ENCODE peak calls at places on chromosomes 12 and 14, in six cellular contexts. One of them, this sample, is unnamed.
A peak's percentile ranks its signal among the peaks of the same experiment; 100 is the strongest.

GRCh38 chr14:79062226-79062625 is 892.1 kb downstream of the NRXN3 start:
- DNase-seq in neural progenitor cell: peak; percentile 13
- DNase-seq in PC-9: no peak
- DNase-seq in DND-41: no peak
- DNase-seq in H9: no peak
- DNase-seq in HCT116: no peak
- DNase-seq in this sample: no peak

GRCh38 chr14:31277085-31277484 is 69.5 kb upstream of the HECTD1 start:
- DNase-seq in neural progenitor cell: no peak
- DNase-seq in PC-9: no peak
- DNase-seq in DND-41: no peak
- DNase-seq in H9: no peak
- DNase-seq in HCT116: no peak
- DNase-seq in this sample: no peak

GRCh38 chr12:132161796-132162507 is 17.7 kb downstream of the NOC4L start:
- DNase-seq in neural progenitor cell: no peak
- DNase-seq in PC-9: no peak
- DNase-seq in DND-41: no peak
- DNase-seq in H9: no peak
- DNase-seq in HCT116: no peak
- DNase-seq in this sample: no peak

GRCh38 chr14:100790785-100791667 is 34.9 kb upstream of the MEG3 start:
- DNase-seq in neural progenitor cell: no peak
- DNase-seq in PC-9: no peak
- DNase-seq in DND-41: no peak
- DNase-seq in H9: no peak
- DNase-seq in HCT116: no peak
- DNase-seq in this sample: no peak

GRCh38 chr14:91614187-91614586 is 104.1 kb upstream of the PPP4R3A start:
- DNase-seq in neural progenitor cell: no peak
- DNase-seq in PC-9: no peak
- DNase-seq in DND-41: no peak
- DNase-seq in H9: no peak
- DNase-seq in HCT116: no peak
- DNase-seq in this sample: no peak

GRCh38 chr12:62516932-62517331 is 50.3 kb downstream of the MON2 start:
- DNase-seq in neural progenitor cell: no peak
- DNase-seq in PC-9: no peak
- DNase-seq in DND-41: no peak
- DNase-seq in H9: no peak
- DNase-seq in HCT116: no peak
- DNase-seq in this sample: no peak

GRCh38 chr14:95313246-95313645 is 6.5 kb downstream of the CLMN start:
- DNase-seq in neural progenitor cell: no peak
- DNase-seq in PC-9: no peak
- DNase-seq in DND-41: no peak
- DNase-seq in H9: no peak
- DNase-seq in HCT116: no peak
- DNase-seq in this sample: no peak

GRCh38 chr14:67186789-67187188 is 2.5 kb upstream of the GARIN2 start:
- DNase-seq in neural progenitor cell: no peak
- DNase-seq in PC-9: peak; percentile 13
- DNase-seq in DND-41: peak; percentile 67
- DNase-seq in H9: no peak
- DNase-seq in HCT116: peak; percentile 6
- DNase-seq in this sample: no peak

GRCh38 chr12:94458882-94459772 is 540 bp downstream of the CEP83 start:
- DNase-seq in neural progenitor cell: no peak
- DNase-seq in PC-9: no peak
- DNase-seq in DND-41: no peak
- DNase-seq in H9: no peak
- DNase-seq in HCT116: peak; percentile 24
- DNase-seq in this sample: peak; percentile 40

GRCh38 chr12:114439833-114440449 is 34.0 kb upstream of the TBX5 start:
- DNase-seq in neural progenitor cell: peak; percentile 68
- DNase-seq in PC-9: no peak
- DNase-seq in DND-41: no peak
- DNase-seq in H9: no peak
- DNase-seq in HCT116: no peak
- DNase-seq in this sample: peak; percentile 51

GRCh38 chr12:116434155-116435065 is 124.8 kb upstream of the MAP1LC3B2 start:
- DNase-seq in neural progenitor cell: peak; percentile 77
- DNase-seq in PC-9: peak; percentile 94
- DNase-seq in DND-41: no peak
- DNase-seq in H9: peak; percentile 89
- DNase-seq in HCT116: peak; percentile 91
- DNase-seq in this sample: peak; percentile 80

GRCh38 chr12:85617307-85618091 is 218.7 kb downstream of the RASSF9 start:
- DNase-seq in neural progenitor cell: no peak
- DNase-seq in PC-9: no peak
- DNase-seq in DND-41: no peak
- DNase-seq in H9: no peak
- DNase-seq in HCT116: no peak
- DNase-seq in this sample: no peak

GRCh38 chr12:105916698-105917059 is 222.1 kb downstream of the NUAK1 start:
- DNase-seq in neural progenitor cell: no peak
- DNase-seq in PC-9: no peak
- DNase-seq in DND-41: no peak
- DNase-seq in H9: no peak
- DNase-seq in HCT116: no peak
- DNase-seq in this sample: no peak

GRCh38 chr14:51428981-51429380 is 188.9 kb downstream of the TMX1 start:
- DNase-seq in neural progenitor cell: no peak
- DNase-seq in PC-9: no peak
- DNase-seq in DND-41: no peak
- DNase-seq in H9: no peak
- DNase-seq in HCT116: no peak
- DNase-seq in this sample: no peak

GRCh38 chr12:122819209-122819805 is 15.9 kb upstream of the HIP1R start:
- DNase-seq in neural progenitor cell: no peak
- DNase-seq in PC-9: no peak
- DNase-seq in DND-41: no peak
- DNase-seq in H9: no peak
- DNase-seq in HCT116: no peak
- DNase-seq in this sample: no peak

GRCh38 chr12:11881835-11882234 is 188.9 kb upstream of the BCL2L14 start:
- DNase-seq in neural progenitor cell: no peak
- DNase-seq in PC-9: no peak
- DNase-seq in DND-41: no peak
- DNase-seq in H9: no peak
- DNase-seq in HCT116: no peak
- DNase-seq in this sample: no peak
- H3K79me2 ChIP-seq in neural progenitor cell: no peaks in the 10 kb centered on the region
- H3K79me2 ChIP-seq in PC-9: peaks cover 47% of the 10 kb centered on the region
- H3K79me2 ChIP-seq in DND-41: peaks cover 44% of the 10 kb centered on the region
- H3K79me2 ChIP-seq in H9: no peaks in the 10 kb centered on the region
- H3K79me2 ChIP-seq in HCT116: no peaks in the 10 kb centered on the region
- H3K79me2 ChIP-seq in this sample: no peaks in the 10 kb centered on the region

GRCh38 chr14:96352708-96353107 is 10.4 kb downstream of the ATG2B start:
- DNase-seq in neural progenitor cell: no peak
- DNase-seq in PC-9: no peak
- DNase-seq in DND-41: no peak
- DNase-seq in H9: no peak
- DNase-seq in HCT116: no peak
- DNase-seq in this sample: no peak
- H3K79me2 ChIP-seq in neural progenitor cell: peaks cover 29% of the 10 kb centered on the region
- H3K79me2 ChIP-seq in PC-9: no peaks in the 10 kb centered on the region
- H3K79me2 ChIP-seq in DND-41: peaks cover 40% of the 10 kb centered on the region
- H3K79me2 ChIP-seq in H9: peaks cover 4% of the 10 kb centered on the region
- H3K79me2 ChIP-seq in HCT116: no peaks in the 10 kb centered on the region
- H3K79me2 ChIP-seq in this sample: peaks cover 77% of the 10 kb centered on the region

GRCh38 chr12:71871116-71871515 is 31.6 kb downstream of the TBC1D15 start:
- DNase-seq in neural progenitor cell: no peak
- DNase-seq in PC-9: no peak
- DNase-seq in DND-41: no peak
- DNase-seq in H9: no peak
- DNase-seq in HCT116: no peak
- DNase-seq in this sample: no peak

GRCh38 chr12:71872999-71873398 is 33.4 kb downstream of the TBC1D15 start:
- DNase-seq in neural progenitor cell: no peak
- DNase-seq in PC-9: no peak
- DNase-seq in DND-41: no peak
- DNase-seq in H9: no peak
- DNase-seq in HCT116: no peak
- DNase-seq in this sample: no peak

GRCh38 chr12:71872401-71872800 is 32.8 kb downstream of the TBC1D15 start:
- DNase-seq in neural progenitor cell: no peak
- DNase-seq in PC-9: no peak
- DNase-seq in DND-41: no peak
- DNase-seq in H9: no peak
- DNase-seq in HCT116: no peak
- DNase-seq in this sample: no peak

GRCh38 chr12:71867131-71867530 is 27.6 kb downstream of the TBC1D15 start:
- DNase-seq in neural progenitor cell: no peak
- DNase-seq in PC-9: no peak
- DNase-seq in DND-41: no peak
- DNase-seq in H9: no peak
- DNase-seq in HCT116: no peak
- DNase-seq in this sample: no peak

GRCh38 chr12:71870409-71870808 is 30.9 kb downstream of the TBC1D15 start:
- DNase-seq in neural progenitor cell: no peak
- DNase-seq in PC-9: no peak
- DNase-seq in DND-41: no peak
- DNase-seq in H9: no peak
- DNase-seq in HCT116: no peak
- DNase-seq in this sample: no peak
- H3K79me2 ChIP-seq in neural progenitor cell: peaks cover 61% of the 10 kb centered on the region
- H3K79me2 ChIP-seq in PC-9: peaks cover 15% of the 10 kb centered on the region
- H3K79me2 ChIP-seq in DND-41: peaks cover 77% of the 10 kb centered on the region
- H3K79me2 ChIP-seq in H9: peaks cover 13% of the 10 kb centered on the region
- H3K79me2 ChIP-seq in HCT116: peaks cover 82% of the 10 kb centered on the region
- H3K79me2 ChIP-seq in this sample: peaks cover 61% of the 10 kb centered on the region

DNA sequence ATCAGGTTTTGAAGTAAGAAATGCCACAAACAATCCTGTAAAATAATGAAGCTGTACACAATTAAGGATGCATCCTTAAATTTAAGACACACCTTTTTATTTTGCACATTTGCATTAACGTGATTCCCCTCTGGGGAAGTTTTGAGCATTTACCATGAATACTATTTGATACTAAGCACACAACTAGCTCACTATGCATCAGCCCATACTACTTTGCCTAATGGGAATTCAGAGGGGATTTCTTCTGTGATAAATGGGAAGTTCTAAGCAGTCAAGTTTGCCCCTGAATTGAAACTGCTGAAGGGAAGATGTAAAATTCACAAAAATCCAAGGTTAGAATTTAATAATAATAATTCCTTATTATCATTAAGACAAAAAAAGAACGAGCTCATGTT is 27.4 kb downstream of the SINHCAF start:
- DNase-seq in neural progenitor cell: no peak
- DNase-seq in PC-9: no peak
- DNase-seq in DND-41: no peak
- DNase-seq in H9: no peak
- DNase-seq in HCT116: no peak
- DNase-seq in this sample: no peak
- H3K79me2 ChIP-seq in neural progenitor cell: peaks cover 100% of the 10 kb centered on the region
- H3K79me2 ChIP-seq in PC-9: peaks cover 84% of the 10 kb centered on the region
- H3K79me2 ChIP-seq in DND-41: peaks cover 84% of the 10 kb centered on the region
- H3K79me2 ChIP-seq in H9: peaks cover 58% of the 10 kb centered on the region
- H3K79me2 ChIP-seq in HCT116: peaks cover 98% of the 10 kb centered on the region
- H3K79me2 ChIP-seq in this sample: peaks cover 100% of the 10 kb centered on the region

GRCh38 chr14:52545584-52546317 is 6.6 kb downstream of the TXNDC16 start:
- DNase-seq in neural progenitor cell: no peak
- DNase-seq in PC-9: no peak
- DNase-seq in DND-41: no peak
- DNase-seq in H9: no peak
- DNase-seq in HCT116: no peak
- DNase-seq in this sample: no peak

GRCh38 chr14:52547027-52547426 is 5.3 kb downstream of the TXNDC16 start:
- DNase-seq in neural progenitor cell: no peak
- DNase-seq in PC-9: no peak
- DNase-seq in DND-41: no peak
- DNase-seq in H9: no peak
- DNase-seq in HCT116: no peak
- DNase-seq in this sample: no peak

GRCh38 chr14:52550661-52551060 is 1.6 kb downstream of the TXNDC16 start:
- DNase-seq in neural progenitor cell: no peak
- DNase-seq in PC-9: no peak
- DNase-seq in DND-41: no peak
- DNase-seq in H9: no peak
- DNase-seq in HCT116: no peak
- DNase-seq in this sample: no peak

GRCh38 chr14:52547526-52547925 is 4.8 kb downstream of the TXNDC16 start:
- DNase-seq in neural progenitor cell: no peak
- DNase-seq in PC-9: no peak
- DNase-seq in DND-41: no peak
- DNase-seq in H9: no peak
- DNase-seq in HCT116: no peak
- DNase-seq in this sample: peak; percentile 23

DNA sequence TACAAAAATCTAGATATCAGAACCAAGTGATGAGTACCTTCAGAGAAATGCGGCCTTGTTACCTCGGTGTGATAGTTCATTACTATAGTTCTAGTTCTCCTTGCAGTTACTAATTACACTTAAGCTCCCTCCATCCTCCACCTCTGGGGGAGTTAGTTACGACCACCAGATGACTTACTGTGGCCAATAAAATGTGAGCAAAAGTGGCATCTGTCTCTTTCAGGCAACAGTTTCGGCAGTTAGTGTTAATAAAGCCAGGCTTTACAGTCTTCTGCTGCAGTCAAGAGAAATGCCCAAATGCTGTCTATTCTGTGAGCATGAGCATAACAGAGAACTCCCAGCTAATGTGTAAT is 6.0 kb downstream of the TXNDC16 start:
- DNase-seq in neural progenitor cell: no peak
- DNase-seq in PC-9: no peak
- DNase-seq in DND-41: no peak
- DNase-seq in H9: no peak
- DNase-seq in HCT116: no peak
- DNase-seq in this sample: no peak
- H3K79me2 ChIP-seq in neural progenitor cell: peaks cover 26% of the 10 kb centered on the region
- H3K79me2 ChIP-seq in PC-9: no peaks in the 10 kb centered on the region
- H3K79me2 ChIP-seq in DND-41: peaks cover 32% of the 10 kb centered on the region
- H3K79me2 ChIP-seq in H9: no peaks in the 10 kb centered on the region
- H3K79me2 ChIP-seq in HCT116: no peaks in the 10 kb centered on the region
- H3K79me2 ChIP-seq in this sample: peaks cover 22% of the 10 kb centered on the region

DNA sequence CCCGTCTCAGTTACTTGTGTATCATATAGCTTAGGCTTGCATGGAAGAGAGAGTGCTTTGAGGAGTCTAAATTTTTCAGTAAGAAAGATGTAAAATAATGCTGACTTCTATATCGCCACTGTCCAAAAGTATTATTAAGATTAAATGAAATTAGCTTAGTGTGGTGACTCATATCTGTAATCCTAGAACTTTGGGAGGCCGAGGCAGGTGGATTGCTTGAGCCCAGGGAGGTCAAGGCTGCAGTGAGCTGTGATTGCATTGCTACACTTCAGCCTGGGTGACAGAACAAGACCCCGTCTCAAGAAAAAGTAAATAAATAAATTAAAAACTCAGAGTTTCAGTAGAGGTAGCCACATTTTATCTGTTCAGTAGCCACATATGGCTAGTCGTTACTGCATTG is 23.3 kb downstream of the PAPOLA start:
- DNase-seq in neural progenitor cell: no peak
- DNase-seq in PC-9: no peak
- DNase-seq in DND-41: no peak
- DNase-seq in H9: no peak
- DNase-seq in HCT116: no peak
- DNase-seq in this sample: no peak
- H3K79me2 ChIP-seq in neural progenitor cell: peaks cover 72% of the 10 kb centered on the region
- H3K79me2 ChIP-seq in PC-9: peaks cover 15% of the 10 kb centered on the region
- H3K79me2 ChIP-seq in DND-41: peaks cover 65% of the 10 kb centered on the region
- H3K79me2 ChIP-seq in H9: no peaks in the 10 kb centered on the region
- H3K79me2 ChIP-seq in HCT116: peaks cover 100% of the 10 kb centered on the region
- H3K79me2 ChIP-seq in this sample: peaks cover 61% of the 10 kb centered on the region

This sample was measured in GM23338.